ENCODE peak calls at places on chromosome 18, in four cellular contexts. F, H, M and S are unnamed samples.

GRCh38 chr18:47680488-47680887 is 250.0 kb downstream of the SMAD2 start:
- DNase-seq in F (no peak), H (no peak), M (no peak), S (no peak)

GRCh38 chr18:10401489-10401888 is 52.9 kb upstream of the APCDD1 start:
- DNase-seq in F (no peak), H (no peak), M (no peak), S (no peak)

GRCh38 chr18:48725596-48725995 is 186.8 kb downstream of the CTIF start:
- DNase-seq in F (no peak), H (no peak), M (no peak), S (no peak)

GRCh38 chr18:36634573-36635216 is 194.1 kb downstream of the TPGS2 start:
- DNase-seq in F (no peak), H (no peak), M (no peak), S (no peak)

GRCh38 chr18:23356915-23357421 is 96.1 kb upstream of the RIOK3 start:
- DNase-seq in F (no peak), H (no peak), M (no peak), S (no peak)

GRCh38 chr18:159037-159652 is 788 bp downstream of the USP14 start:
- DNase-seq in F (no peak), H (no peak), M (no peak), S (no peak)

GRCh38 chr18:29418136-29418535 is 1241.2 kb upstream of the CDH2 start:
- DNase-seq in F (no peak), H (no peak), M (no peak), S (no peak)

GRCh38 chr18:25295624-25296138 is 56.3 kb downstream of the ZNF521 start:
- DNase-seq in F (no peak), H (no peak), M (no peak), S (no peak)

GRCh38 chr18:32383040-32383819 is 87.5 kb downstream of the GAREM1 start:
- DNase-seq in F (no peak), H (no peak), M (no peak), S (no peak)

GRCh38 chr18:30446605-30447004 is 595.9 kb downstream of the DSC3 start:
- DNase-seq in F (no peak), H (no peak), M (no peak), S (no peak)

GRCh38 chr18:6962571-6963451 is 154.8 kb downstream of the LAMA1 start:
- DNase-seq in F (no peak), H (no peak), M (no peak), S (peak; percentile 44)

GRCh38 chr18:51321696-51322095 is 124.2 kb upstream of the MEX3C start:
- DNase-seq in F (no peak), H (no peak), M (no peak), S (no peak)
- H3K4me3 ChIP-seq in F (no peak overlapping the region), H (no peak overlapping the region), M (no peak overlapping the region), S (no peak overlapping the region)

GRCh38 chr18:77054288-77054605 is 78.3 kb downstream of the MBP start:
- DNase-seq in F (no peak), H (no peak), M (no peak), S (no peak)

GRCh38 chr18:77053616-77054287 is 78.8 kb downstream of the MBP start:
- DNase-seq in F (no peak), H (no peak), M (no peak), S (no peak)

GRCh38 chr18:77052656-77053309 is 79.8 kb downstream of the MBP start:
- DNase-seq in F (no peak), H (no peak), M (no peak), S (no peak)

GRCh38 chr18:77051581-77052296 is 80.8 kb downstream of the MBP start:
- DNase-seq in F (no peak), H (no peak), M (no peak), S (no peak)

GRCh38 chr18:77052297-77052645 is 80.3 kb downstream of the MBP start:
- DNase-seq in F (no peak), H (no peak), M (no peak), S (no peak)
- H3K36me3 ChIP-seq in F (no peaks in the 10 kb centered on the region), H (no peaks in the 10 kb centered on the region), M (no peaks in the 10 kb centered on the region), S (no peaks in the 10 kb centered on the region)

DNA sequence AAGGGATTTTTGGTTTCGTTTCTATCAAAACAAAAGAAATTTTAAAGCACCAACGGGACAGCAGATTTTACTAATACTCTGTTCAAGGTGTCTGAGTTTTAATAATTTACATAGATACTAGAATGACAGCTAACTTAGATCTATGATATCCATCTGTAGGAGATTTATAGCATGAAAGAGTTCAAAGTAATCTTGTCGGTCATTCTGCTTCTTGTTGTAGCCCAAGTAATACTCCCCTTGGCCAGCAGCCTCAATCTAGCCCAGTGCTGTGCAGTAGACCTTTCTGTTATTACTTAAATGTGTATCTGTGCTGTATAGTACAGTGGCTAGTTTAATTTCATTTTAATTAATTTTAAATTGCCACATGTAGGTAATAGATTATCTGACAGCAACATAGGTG is 44.7 kb downstream of the ANKRD12 start:
- DNase-seq in F (no peak), H (no peak), M (no peak), S (no peak)
- H3K4me3 ChIP-seq in F (no peak overlapping the region), H (no peak overlapping the region), M (no peak overlapping the region), S (no peak overlapping the region)

GRCh38 chr18:73691624-73692023 is 456.0 kb downstream of the FBXO15 start:
- DNase-seq in F (no peak), H (no peak), M (no peak), S (peak; percentile 30)

GRCh38 chr18:73693091-73693490 is 454.5 kb downstream of the FBXO15 start:
- DNase-seq in F (no peak), H (no peak), M (no peak), S (no peak)

GRCh38 chr18:73696171-73696570 is 451.5 kb downstream of the FBXO15 start:
- DNase-seq in F (no peak), H (no peak), M (no peak), S (no peak)

GRCh38 chr18:73697395-73697794 is 450.2 kb downstream of the FBXO15 start:
- DNase-seq in F (no peak), H (no peak), M (no peak), S (no peak)
- H3K36me3 ChIP-seq in F (no peaks in the 10 kb centered on the region), H (no peaks in the 10 kb centered on the region), M (no peaks in the 10 kb centered on the region), S (no peaks in the 10 kb centered on the region)

GRCh38 chr18:13218376-13219011 is at the start of gene LDLRAD4:
- DNase-seq in F (peak; percentile 59), H (peak; percentile 58), M (peak; percentile 71), S (peak; percentile 59)
- H3K4me3 ChIP-seq in F (peak within 1 kb of the TSS; percentile 83), H (peak within 1 kb of the TSS; percentile 92), M (peak within 1 kb of the TSS; percentile 92), S (peak within 1 kb of the TSS; percentile 75)

DNA sequence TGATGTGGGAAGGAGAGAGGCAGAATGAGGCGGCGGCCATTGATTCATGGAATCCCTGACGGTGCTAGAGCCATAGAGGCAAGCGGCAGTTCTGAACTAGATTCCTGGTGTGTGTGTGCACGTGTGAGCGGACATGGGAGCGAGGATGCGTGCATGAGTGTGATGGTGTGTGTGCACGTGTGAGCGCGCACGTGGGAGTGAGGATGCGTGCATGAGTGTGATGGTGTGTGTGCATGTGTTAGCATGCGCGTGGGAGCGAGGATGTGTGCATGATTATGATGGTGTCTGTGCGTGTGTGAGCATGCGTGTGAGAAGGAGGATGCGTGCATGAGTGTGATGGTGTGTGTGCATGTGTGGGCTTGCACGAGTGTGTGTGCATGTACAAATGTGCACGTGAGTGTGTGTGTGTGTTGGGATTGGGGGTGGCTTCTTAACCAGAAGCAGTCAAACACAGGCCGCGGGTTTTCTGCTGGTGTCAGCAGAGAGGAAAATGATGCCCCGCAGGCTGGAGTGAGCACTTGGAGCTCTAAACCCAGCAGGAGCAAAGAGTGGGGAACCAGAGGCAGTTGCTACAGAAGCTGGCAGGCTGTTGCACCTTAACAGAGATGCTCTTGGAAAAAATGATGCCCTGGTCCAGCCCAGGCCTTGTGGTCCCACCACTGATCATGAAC is 29.5 kb downstream of the DIPK1C start:
- DNase-seq in F (no peak), H (no peak), M (no peak), S (no peak)
- H3K36me3 ChIP-seq in F (no peaks in the 10 kb centered on the region), H (no peaks in the 10 kb centered on the region), M (no peaks in the 10 kb centered on the region), S (no peaks in the 10 kb centered on the region)